ENCODE peak calls at places on chromosomes 6 and 20, in nine cellular contexts. F is heart left ventricle, W is H1, N is GM23338, M is GM12865, U is lower lobe of right lung, Y is HCT116, Q is IMR-90, E is stomach. P is an unnamed sample.

GRCh38 chr6:101668496-101668895 is 275.0 kb downstream of the GRIK2 start:
- DNase-seq in F (no peak), W (no peak), N (no peak), M (no peak), U (no peak), Y (no peak), Q (no peak), E (no peak), P (no peak)

GRCh38 chr6:157036245-157036681 is 259.1 kb downstream of the ARID1B start:
- DNase-seq in F (no peak), W (no peak), N (peak; percentile 54), M (no peak), U (no peak), Y (no peak), Q (peak; percentile 48), E (peak; percentile 35), P (no peak)

GRCh38 chr20:37529214-37529967 is 1.7 kb upstream of the BLCAP start:
- DNase-seq in F (no peak), W (no peak), N (no peak), M (no peak), U (no peak), Y (no peak), Q (no peak), E (no peak), P (no peak)

GRCh38 chr6:45021652-45022051 is 306.5 kb upstream of the RUNX2 start:
- DNase-seq in F (no peak), W (no peak), N (no peak), M (no peak), U (no peak), Y (no peak), Q (peak; percentile 43), E (no peak), P (no peak)

GRCh38 chr6:33147807-33148666 is 44.2 kb downstream of the COL11A2 start:
- DNase-seq in F (no peak), W (no peak), N (peak; percentile 77), M (peak; percentile 35), U (no peak), Y (peak; percentile 54), Q (peak; percentile 58), E (no peak), P (peak; percentile 21)

GRCh38 chr6:44117397-44118128 is 9.7 kb downstream of the MRPL14 start:
- DNase-seq in F (no peak), W (no peak), N (no peak), M (no peak), U (peak; percentile 62), Y (no peak), Q (no peak), E (peak; percentile 65), P (no peak)

GRCh38 chr6:3329491-3330051 is 70.8 kb downstream of the PSMG4 start:
- DNase-seq in F (no peak), W (no peak), N (no peak), M (no peak), U (no peak), Y (no peak), Q (no peak), E (no peak), P (no peak)

GRCh38 chr20:10249048-10249770 is 30.6 kb downstream of the SNAP25 start:
- DNase-seq in F (no peak), W (no peak), N (peak; percentile 47), M (no peak), U (no peak), Y (no peak), Q (peak; percentile 44), E (no peak), P (no peak)

GRCh38 chr6:53795702-53796450 is 1.1 kb downstream of the LRRC1 start:
- DNase-seq in F (peak; percentile 35), W (no peak), N (peak; percentile 56), M (no peak), U (peak; percentile 62), Y (no peak), Q (peak; percentile 28), E (peak; percentile 60), P (no peak)

GRCh38 chr6:149716584-149716983 is 1.3 kb downstream of the LATS1 start:
- DNase-seq in F (no peak), W (no peak), N (no peak), M (no peak), U (no peak), Y (no peak), Q (peak; percentile 20), E (no peak), P (no peak)

GRCh38 chr20:37154684-37155298 is 24.3 kb upstream of the RPN2 start:
- DNase-seq in F (no peak), W (no peak), N (no peak), M (no peak), U (no peak), Y (no peak), Q (no peak), E (no peak), P (no peak)

GRCh38 chr20:62824476-62825287 is 7.8 kb downstream of the COL9A3 start:
- DNase-seq in F (peak; percentile 78), W (no peak), N (peak; percentile 76), M (peak; percentile 59), U (no peak), Y (no peak), Q (no peak), E (peak; percentile 85), P (no peak)

GRCh38 chr6:20447157-20447556 is 45.5 kb downstream of the E2F3 start:
- DNase-seq in F (no peak), W (no peak), N (no peak), M (no peak), U (no peak), Y (no peak), Q (peak; percentile 5), E (no peak), P (no peak)

GRCh38 chr20:36493801-36494114 is 47.6 kb upstream of the MYL9 start:
- DNase-seq in F (peak; percentile 62), W (no peak), N (no peak), M (no peak), U (no peak), Y (no peak), Q (peak; percentile 78), E (peak; percentile 41), P (peak; percentile 52)

GRCh38 chr6:151275121-151275520 is 35.4 kb downstream of the AKAP12 start:
- DNase-seq in F (no peak), W (no peak), N (peak; percentile 37), M (no peak), U (no peak), Y (no peak), Q (no peak), E (no peak), P (no peak)

GRCh38 chr6:9025796-9026195 is 590.5 kb upstream of the SLC35B3 start:
- DNase-seq in F (no peak), W (no peak), N (no peak), M (no peak), U (no peak), Y (no peak), Q (no peak), E (no peak), P (peak; percentile 78)

GRCh38 chr20:63319164-63320040 is 26.4 kb downstream of the COL20A1 start:
- DNase-seq in F (no peak), W (no peak), N (no peak), M (no peak), U (no peak), Y (no peak), Q (no peak), E (no peak), P (no peak)

GRCh38 chr20:25148181-25148981 is 47.1 kb upstream of the ENTPD6 start:
- DNase-seq in F (no peak), W (no peak), N (peak; percentile 68), M (peak; percentile 16), U (peak; percentile 69), Y (no peak), Q (peak; percentile 51), E (peak; percentile 54), P (no peak)

GRCh38 chr20:63565021-63565698 is 8.9 kb downstream of the HELZ2 start:
- DNase-seq in F (no peak), W (no peak), N (no peak), M (no peak), U (no peak), Y (no peak), Q (no peak), E (no peak), P (no peak)

GRCh38 chr6:108115598-108116058 is 41.1 kb upstream of the OSTM1 start:
- DNase-seq in F (no peak), W (no peak), N (peak; percentile 80), M (peak; percentile 35), U (peak; percentile 70), Y (peak; percentile 41), Q (peak; percentile 11), E (peak; percentile 66), P (no peak)
- H3K4me3 ChIP-seq in F (no peak overlapping the region), W (no peak overlapping the region), N (peak overlapping the region; percentile 55), M (no peak overlapping the region), U (peak overlapping the region; percentile 54), Y (no peak overlapping the region), Q (no peak overlapping the region), E (peak overlapping the region; percentile 48), P (no peak overlapping the region)

GRCh38 chr6:29791786-29792122 is 35.9 kb upstream of the HLA-G start:
- DNase-seq in F (no peak), W (no peak), N (no peak), M (no peak), U (no peak), Y (no peak), Q (no peak), E (no peak), P (no peak)
- TF ChIP-seq CTCF in F (no peak), W (no peak), N (no peak), M (no peak), U (no peak), Y (no peak), Q (no peak), E (no peak), P (no peak)

GRCh38 chr6:158557927-158558326 is 2.0 kb upstream of the TMEM181 start:
- DNase-seq in F (no peak), W (no peak), N (no peak), M (no peak), U (no peak), Y (no peak), Q (no peak), E (no peak), P (no peak)

GRCh38 chr6:158559895-158560786 is at the start of gene TMEM181:
- DNase-seq in F (peak; percentile 90), W (no peak), N (peak; percentile 88), M (peak; percentile 92), U (peak; percentile 92), Y (peak; percentile 36), Q (peak; percentile 80), E (peak; percentile 88), P (no peak)

GRCh38 chr6:158560787-158561246 is 926 bp downstream of the TMEM181 start:
- DNase-seq in F (no peak), W (no peak), N (peak; percentile 54), M (no peak), U (peak; percentile 58), Y (no peak), Q (no peak), E (peak; percentile 54), P (no peak)

GRCh38 chr6:158559338-158559894 is 475 bp upstream of the TMEM181 start:
- DNase-seq in F (no peak), W (no peak), N (no peak), M (no peak), U (no peak), Y (no peak), Q (no peak), E (no peak), P (no peak)

GRCh38 chr6:158558415-158559306 is 1.2 kb upstream of the TMEM181 start:
- DNase-seq in F (no peak), W (no peak), N (no peak), M (no peak), U (no peak), Y (no peak), Q (no peak), E (no peak), P (no peak)
- H3K4me3 ChIP-seq in F (no peak overlapping the region), W (no peak overlapping the region), N (peak overlapping the region; percentile 65), M (no peak overlapping the region), U (peak overlapping the region; percentile 90), Y (no peak overlapping the region), Q (no peak overlapping the region), E (no peak overlapping the region), P (no peak overlapping the region)

GRCh38 chr6:144087789-144088426 is 7.5 kb downstream of the SF3B5 start:
- DNase-seq in F (no peak), W (no peak), N (peak; percentile 35), M (no peak), U (no peak), Y (no peak), Q (no peak), E (no peak), P (no peak)
- TF ChIP-seq CTCF in F (no peak), W (no peak), N (peak; percentile 55), M (no peak), U (no peak), Y (no peak), Q (no peak), E (no peak), P (peak; percentile 14)